ENCODE peak calls at places on chromosomes 16 and 17, in eight cellular contexts. H, F, R, G, B, I, X and N are unnamed samples.
A peak's percentile ranks its signal among the peaks of the same experiment; 100 is the strongest.

GRCh38 chr16:85607331-85607765 is 5.8 kb upstream of the GSE1 start:
- DNase-seq in H (no peak), F (no peak), R (no peak), G (no peak), B (no peak), I (no peak), X (peak; percentile 91), N (peak; percentile 58)

GRCh38 chr16:67949645-67950044 is 5.7 kb upstream of the LCAT start:
- DNase-seq in H (no peak), F (no peak), R (no peak), G (no peak), B (no peak), I (no peak), X (no peak), N (no peak)

GRCh38 chr16:72786606-72787005 is 261.3 kb downstream of the ZFHX3 start:
- DNase-seq in H (no peak), F (no peak), R (no peak), G (no peak), B (no peak), I (no peak), X (peak; percentile 50), N (no peak)

GRCh38 chr16:13060932-13061331 is 159.5 kb downstream of the SHISA9 start:
- DNase-seq in H (no peak), F (no peak), R (no peak), G (no peak), B (no peak), I (no peak), X (no peak), N (no peak)

GRCh38 chr16:88763502-88764053 is 21.4 kb downstream of the PIEZO1 start:
- DNase-seq in H (no peak), F (no peak), R (no peak), G (no peak), B (no peak), I (no peak), X (peak; percentile 94), N (no peak)

GRCh38 chr16:54048994-54049929 is 237.3 kb downstream of the IRX3 start:
- DNase-seq in H (no peak), F (no peak), R (no peak), G (no peak), B (peak; percentile 16), I (no peak), X (peak; percentile 29), N (no peak)

GRCh38 chr16:56438042-56438441 is 12.7 kb upstream of the AMFR start:
- DNase-seq in H (no peak), F (no peak), R (no peak), G (no peak), B (no peak), I (no peak), X (no peak), N (no peak)

GRCh38 chr17:77391668-77392375 is 251.1 kb downstream of the SEC14L1 start:
- DNase-seq in H (peak; percentile 98), F (peak; percentile 94), R (peak; percentile 99), G (peak; percentile 54), B (no peak), I (peak; percentile 51), X (peak; percentile 92), N (peak; percentile 93)

GRCh38 chr17:51840688-51841087 is 317.8 kb downstream of the CA10 start:
- DNase-seq in H (no peak), F (no peak), R (no peak), G (no peak), B (no peak), I (no peak), X (no peak), N (no peak)

GRCh38 chr17:76512366-76513305 is 11.4 kb upstream of the RHBDF2 start:
- DNase-seq in H (no peak), F (no peak), R (no peak), G (no peak), B (no peak), I (no peak), X (no peak), N (no peak)

GRCh38 chr16:85615852-85616607 is 2.9 kb downstream of the GSE1 start:
- DNase-seq in H (peak; percentile 83), F (peak; percentile 91), R (peak; percentile 71), G (peak; percentile 84), B (peak; percentile 36), I (no peak), X (peak; percentile 97), N (peak; percentile 83)

GRCh38 chr17:29412780-29413565 is 22.8 kb downstream of the TAOK1 start:
- DNase-seq in H (peak; percentile 86), F (no peak), R (peak; percentile 59), G (no peak), B (peak; percentile 32), I (no peak), X (no peak), N (peak; percentile 71)

GRCh38 chr17:80036715-80037477 is 454 bp downstream of the CCDC40 start:
- DNase-seq in H (peak; percentile 70), F (no peak), R (no peak), G (peak; percentile 63), B (no peak), I (no peak), X (peak; percentile 92), N (peak; percentile 36)

GRCh38 chr16:67951485-67951884 is 7.6 kb upstream of the LCAT start:
- DNase-seq in H (no peak), F (peak; percentile 84), R (no peak), G (no peak), B (no peak), I (no peak), X (no peak), N (no peak)

GRCh38 chr17:34727601-34728000 is 148.2 kb downstream of the TMEM132E start:
- DNase-seq in H (no peak), F (no peak), R (no peak), G (no peak), B (no peak), I (no peak), X (no peak), N (no peak)

GRCh38 chr16:65120811-65121721 is 797 bp downstream of the CDH11 start:
- DNase-seq in H (peak; percentile 56), F (peak; percentile 72), R (peak; percentile 35), G (no peak), B (no peak), I (no peak), X (peak; percentile 50), N (peak; percentile 36)

GRCh38 chr17:58630883-58631522 is 60.8 kb downstream of the TEX14 start:
- DNase-seq in H (peak; percentile 77), F (peak; percentile 73), R (no peak), G (no peak), B (no peak), I (no peak), X (peak; percentile 37), N (no peak)
- H3K4me3 ChIP-seq in H (peak overlapping the region; percentile 67), F (peak overlapping the region; percentile 49), R (peak overlapping the region; percentile 28), G (peak overlapping the region; percentile 5), B (no peak overlapping the region), I (peak overlapping the region; percentile 62), X (no peak overlapping the region), N (no peak overlapping the region)

GRCh38 chr17:82592289-82592683 is 56.0 kb downstream of the WDR45B start:
- DNase-seq in H (peak; percentile 49), F (no peak), R (no peak), G (no peak), B (no peak), I (no peak), X (peak; percentile 38), N (peak; percentile 29)
- H3K4me3 ChIP-seq in H (no peak overlapping the region), F (peak overlapping the region; percentile 58), R (no peak overlapping the region), G (no peak overlapping the region), B (no peak overlapping the region), I (peak overlapping the region; percentile 92), X (no peak overlapping the region), N (no peak overlapping the region)

GRCh38 chr17:6786618-6787017 is 10.6 kb downstream of the FBXO39 start:
- DNase-seq in H (peak; percentile 95), F (no peak), R (peak; percentile 60), G (no peak), B (peak; percentile 16), I (no peak), X (no peak), N (peak; percentile 47)
- H3K4me3 ChIP-seq in H (no peak overlapping the region), F (no peak overlapping the region), R (no peak overlapping the region), G (no peak overlapping the region), B (no peak overlapping the region), I (no peak overlapping the region), X (no peak overlapping the region), N (no peak overlapping the region)

GRCh38 chr16:74099530-74099929 is 197.1 kb upstream of the PSMD7 start:
- DNase-seq in H (no peak), F (no peak), R (no peak), G (no peak), B (no peak), I (no peak), X (no peak), N (no peak)

GRCh38 chr16:74092336-74092735 is 204.3 kb upstream of the PSMD7 start:
- DNase-seq in H (no peak), F (no peak), R (no peak), G (no peak), B (no peak), I (no peak), X (no peak), N (no peak)

GRCh38 chr16:74094962-74095361 is 201.7 kb upstream of the PSMD7 start:
- DNase-seq in H (no peak), F (no peak), R (no peak), G (no peak), B (no peak), I (no peak), X (no peak), N (no peak)

DNA sequence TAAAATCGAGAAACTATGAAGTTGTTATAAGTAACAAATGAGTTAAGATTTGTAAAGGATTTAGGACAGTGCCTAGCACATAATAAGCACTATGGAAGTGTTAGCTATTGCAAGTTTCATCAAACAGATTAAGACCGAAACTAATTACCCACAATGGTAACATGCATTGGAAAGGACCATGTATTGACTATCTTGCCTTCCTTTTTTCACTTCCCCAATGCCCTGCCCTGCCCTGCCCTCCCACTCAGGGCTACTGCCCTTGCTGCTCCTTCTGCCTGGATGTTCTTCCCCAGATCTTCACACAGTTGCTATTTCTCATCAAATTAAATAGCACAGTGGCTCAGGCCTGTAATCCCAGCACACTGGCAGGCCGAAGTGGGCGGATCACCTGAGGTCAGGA is 202.1 kb upstream of the PSMD7 start:
- DNase-seq in H (no peak), F (no peak), R (no peak), G (no peak), B (no peak), I (no peak), X (no peak), N (no peak)
- H3K4me3 ChIP-seq in H (no peak overlapping the region), F (no peak overlapping the region), R (no peak overlapping the region), G (no peak overlapping the region), B (no peak overlapping the region), I (no peak overlapping the region), X (no peak overlapping the region), N (no peak overlapping the region)

GRCh38 chr16:2196162-2196980 is at the start of gene CASKIN1:
- DNase-seq in H (peak; percentile 65), F (no peak), R (no peak), G (no peak), B (no peak), I (no peak), X (peak; percentile 94), N (peak; percentile 16)
- H3K4me3 ChIP-seq in H (peak within 1 kb of the TSS; percentile 40), F (peak within 1 kb of the TSS; percentile 50), R (peak within 1 kb of the TSS; percentile 46), G (peak within 1 kb of the TSS; percentile 58), B (peak within 1 kb of the TSS; percentile 17), I (peak within 1 kb of the TSS; percentile 62), X (peak within 1 kb of the TSS; percentile 47), N (peak within 1 kb of the TSS; percentile 40)